ENCODE peak calls at places on chromosomes 12 and 14, in six cellular contexts. B, G, U, P, M and K are unnamed samples.

GRCh38 chr14:81472096-81472800 is 61.4 kb downstream of the SEL1L start:
- DNase-seq in M (no peak), G (no peak), P (no peak), B (peak), U (peak), K (no peak)

GRCh38 chr14:100100032-100100405 is 34.8 kb downstream of the EVL start:
- DNase-seq in B (no peak), P (no peak), G (no peak), U (no peak), M (no peak), K (no peak)

GRCh38 chr14:53126705-53127104 is 26.4 kb downstream of the DDHD1 start:
- DNase-seq in U (no peak), P (peak), B (no peak), M (no peak), G (no peak), K (no peak)

GRCh38 chr14:61322799-61323290 is 1.5 kb downstream of the PRKCH start:
- DNase-seq in G (no peak), B (peak), P (peak), U (no peak), M (peak), K (peak)

GRCh38 chr12:132174015-132174660 is 29.9 kb downstream of the NOC4L start:
- DNase-seq in B (no peak), P (no peak), U (no peak), M (no peak), G (no peak), K (no peak)

GRCh38 chr14:100078997-100079561 is 13.9 kb downstream of the EVL start:
- DNase-seq in U (no peak), B (peak), P (peak), M (peak), G (peak), K (no peak)

GRCh38 chr12:96811083-96811482 is 96.0 kb upstream of the NEDD1 start:
- DNase-seq in U (no peak), B (no peak), P (peak), M (peak), G (no peak), K (no peak)

GRCh38 chr12:4001031-4001430 is 127.8 kb upstream of the PARP11 start:
- DNase-seq in B (no peak), G (no peak), P (no peak), U (no peak), M (no peak), K (no peak)

GRCh38 chr12:109951751-109952150 is 44.4 kb downstream of the GIT2 start:
- DNase-seq in B (no peak), U (no peak), M (peak), P (peak), G (no peak), K (peak)

GRCh38 chr12:106285993-106286392 is 16.5 kb upstream of the TCP11L2 start:
- DNase-seq in P (peak), B (no peak), U (peak), G (no peak), M (no peak), K (no peak)

GRCh38 chr12:46404733-46405132 is 32.2 kb upstream of the SLC38A2 start:
- DNase-seq in M (no peak), P (no peak), G (no peak), B (no peak), U (no peak), K (no peak)

GRCh38 chr14:76323331-76324050 is 52.4 kb upstream of the ESRRB start:
- DNase-seq in U (no peak), P (no peak), B (no peak), G (no peak), M (no peak), K (no peak)

GRCh38 chr14:61315288-61315687 is 6.1 kb upstream of the PRKCH start:
- DNase-seq in G (no peak), B (no peak), M (no peak), U (no peak), P (no peak), K (no peak)

GRCh38 chr14:79280400-79280670 is 931.0 kb downstream of the DIO2 start:
- DNase-seq in M (no peak), G (no peak), P (no peak), U (no peak), B (no peak), K (no peak)

GRCh38 chr14:79279645-79280399 is 931.5 kb downstream of the DIO2 start:
- DNase-seq in B (peak), M (peak), U (no peak), G (peak), P (peak), K (no peak)

GRCh38 chr14:79278286-79278797 is 933.0 kb downstream of the DIO2 start:
- DNase-seq in M (no peak), P (no peak), G (no peak), B (no peak), U (no peak), K (no peak)

GRCh38 chr14:79281244-79282199 is 929.8 kb downstream of the DIO2 start:
- DNase-seq in M (no peak), B (peak), G (peak), P (no peak), U (no peak), K (no peak)

GRCh38 chr14:79278798-79279644 is 932.3 kb downstream of the DIO2 start:
- DNase-seq in U (no peak), G (peak), P (peak), M (peak), B (peak), K (no peak)
- TF ChIP-seq EZH2phosphoT487 in U (no peak), G (peak), P (no peak), M (no peak), B (no peak), K (no peak)

GRCh38 chr14:31127690-31128089 is 79.9 kb downstream of the HECTD1 start:
- DNase-seq in M (peak), G (no peak), P (no peak), B (no peak), U (no peak), K (no peak)
- TF ChIP-seq EZH2phosphoT487 in M (no peak), G (no peak), P (no peak), B (no peak), U (no peak), K (no peak)

DNA sequence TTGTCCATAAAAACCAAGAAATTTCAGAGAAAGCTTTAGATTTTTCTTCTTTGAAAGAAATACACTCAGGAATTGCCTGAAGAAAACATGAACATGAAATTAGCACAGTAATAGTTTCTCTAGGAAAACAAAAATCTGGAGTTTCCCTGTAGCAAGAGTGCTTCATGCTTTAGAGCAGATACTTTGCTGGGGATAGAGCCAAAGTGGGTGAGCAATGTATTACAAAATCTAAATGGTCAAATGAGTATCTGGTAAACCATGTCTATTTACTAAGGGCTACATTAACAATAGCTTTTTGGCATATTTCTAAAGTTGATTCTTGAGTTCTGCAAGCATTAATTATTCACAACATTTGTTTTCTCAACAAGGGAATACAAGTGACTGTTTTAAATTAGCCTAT is 26.2 kb downstream of the AVPR1A start:
- DNase-seq in U (no peak), B (no peak), M (no peak), G (no peak), P (peak), K (no peak)
- TF ChIP-seq EZH2phosphoT487 in U (no peak), B (no peak), M (no peak), G (no peak), P (no peak), K (no peak)

DNA sequence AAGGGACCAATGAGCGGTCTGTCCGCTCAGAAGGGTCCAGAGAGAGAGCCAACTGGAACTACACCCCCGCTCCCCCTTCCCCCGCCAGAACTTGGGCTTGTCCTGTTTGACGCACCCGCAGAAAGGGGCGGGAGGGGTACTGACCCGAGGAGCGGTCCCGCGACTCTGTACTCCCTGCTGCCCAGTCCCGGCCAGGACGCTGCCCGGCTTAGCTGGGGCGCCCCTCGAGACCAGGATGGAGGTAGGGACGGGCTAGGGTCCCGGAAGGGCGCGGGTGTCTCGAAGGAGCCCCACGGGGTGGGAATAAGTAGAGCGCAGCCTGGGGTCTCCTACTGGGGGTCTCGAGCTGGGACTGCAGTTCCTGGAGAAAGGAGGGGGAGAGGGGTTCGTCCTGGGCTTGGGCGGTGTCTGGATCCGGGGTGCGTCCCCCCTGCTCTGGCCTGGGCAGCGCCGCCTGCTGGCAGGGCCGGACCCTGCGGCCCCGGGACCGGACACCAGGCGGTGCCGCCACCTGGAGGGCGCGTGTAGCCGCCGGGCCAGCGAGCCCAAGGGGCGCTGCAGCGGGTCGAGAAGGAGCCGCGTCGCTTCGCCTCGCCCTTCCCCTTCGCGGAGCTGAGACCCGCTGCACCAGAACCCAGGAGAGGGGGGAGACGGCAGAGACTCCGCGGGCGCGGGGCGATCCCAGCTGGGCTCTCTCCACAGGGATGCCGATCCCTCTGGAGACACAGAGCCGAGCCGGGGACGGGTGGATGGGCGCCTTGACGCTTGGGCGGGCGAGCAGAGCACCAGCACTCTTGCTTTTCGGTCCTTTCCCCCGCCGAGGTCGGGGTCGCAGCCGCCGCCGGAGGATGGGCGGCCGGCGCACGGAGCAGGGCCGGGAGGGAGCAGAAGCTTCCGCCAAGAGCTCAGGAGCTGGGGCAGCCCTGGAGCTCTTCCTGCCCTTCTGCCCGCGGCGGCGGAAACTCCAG is 3.7 kb upstream of the CACNB3 start:
- DNase-seq in U (peak), B (peak), P (peak), M (peak), G (peak), K (peak)
- TF ChIP-seq EZH2phosphoT487 in U (no peak), B (no peak), P (no peak), M (no peak), G (no peak), K (no peak)

GRCh38 chr14:96094656-96095055 is 55.5 kb downstream of the C14orf132 start:
- DNase-seq in P (no peak), U (no peak), G (no peak), B (no peak), M (no peak), K (no peak)
- TF ChIP-seq EZH2phosphoT487 in P (no peak), U (no peak), G (no peak), B (no peak), M (no peak), K (no peak)

GRCh38 chr12:6332459-6332858 is 9.4 kb downstream of the TNFRSF1A start:
- DNase-seq in M (no peak), G (no peak), B (no peak), U (no peak), P (peak), K (no peak)
- TF ChIP-seq EZH2phosphoT487 in M (no peak), G (no peak), B (no peak), U (no peak), P (no peak), K (no peak)